ENCODE peak calls at places on chromosome 6, in six cellular contexts. F is GM12878, I is K562, K is HCT116, U is HepG2, X is H1. E is an unnamed sample.

GRCh38 chr6:82906951-82907350 is 158.7 kb downstream of the UBE3D start:
- DNase-seq in F (no peak), I (no peak), K (no peak), U (no peak), X (no peak), E (no peak)

GRCh38 chr6:161673026-161673425 is 399.2 kb upstream of the AGPAT4 start:
- DNase-seq in F (no peak), I (no peak), K (no peak), U (no peak), X (no peak), E (no peak)

GRCh38 chr6:45728674-45729073 is 287.0 kb downstream of the CLIC5 start:
- DNase-seq in F (no peak), I (no peak), K (no peak), U (no peak), X (no peak), E (no peak)

GRCh38 chr6:80182291-80182690 is 75.8 kb downstream of the BCKDHB start:
- DNase-seq in F (no peak), I (no peak), K (no peak), U (no peak), X (no peak), E (no peak)

GRCh38 chr6:11072080-11072479 is 21.6 kb upstream of the SMIM13 start:
- DNase-seq in F (no peak), I (no peak), K (no peak), U (no peak), X (no peak), E (no peak)

GRCh38 chr6:84027340-84028183 is 6.0 kb upstream of the MRAP2 start:
- DNase-seq in F (no peak), I (no peak), K (no peak), U (no peak), X (no peak), E (no peak)

GRCh38 chr6:24520929-24521546 is 26.3 kb downstream of the ALDH5A1 start:
- DNase-seq in F (no peak), I (peak), K (peak), U (peak), X (peak), E (peak)

GRCh38 chr6:23040899-23041298 is 471.5 kb downstream of the HDGFL1 start:
- DNase-seq in F (no peak), I (no peak), K (no peak), U (no peak), X (no peak), E (no peak)

GRCh38 chr6:90216081-90216977 is 80.3 kb downstream of the BACH2 start:
- DNase-seq in F (no peak), I (no peak), K (no peak), U (peak), X (no peak), E (no peak)

GRCh38 chr6:134394905-134395304 is 77.0 kb upstream of the SGK1 start:
- DNase-seq in F (no peak), I (no peak), K (no peak), U (no peak), X (no peak), E (no peak)

GRCh38 chr6:10759312-10759839 is 11.8 kb downstream of the TMEM14B start:
- DNase-seq in F (no peak), I (peak), K (peak), U (peak), X (no peak), E (peak)

GRCh38 chr6:4133941-4134838 is 1.2 kb downstream of the ECI2 start:
- DNase-seq in F (no peak), I (peak), K (no peak), U (peak), X (no peak), E (peak)

DNA sequence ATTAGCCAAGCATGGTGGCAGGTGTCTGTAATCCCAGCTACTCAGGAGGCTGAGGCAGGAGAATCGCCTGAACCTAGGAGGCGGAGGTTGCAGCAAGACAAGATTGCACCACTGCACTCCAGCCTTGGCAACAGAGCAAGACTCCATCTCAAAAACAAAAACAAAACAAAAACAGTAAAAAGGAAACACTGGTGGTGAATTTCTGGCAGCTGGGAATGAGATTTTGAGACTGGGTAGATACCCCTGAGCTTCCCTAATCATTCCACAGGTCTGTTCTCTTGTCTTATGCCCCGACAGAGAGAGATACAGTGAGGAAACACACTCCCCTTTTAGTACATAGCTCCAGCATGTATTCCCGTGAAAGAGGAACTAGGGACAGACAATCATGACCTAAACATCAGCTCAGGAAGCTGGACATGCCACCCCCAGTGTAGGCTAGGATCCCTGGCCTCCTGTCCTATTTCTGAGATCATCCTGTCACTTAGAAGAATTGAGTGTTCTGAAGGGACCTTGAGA is 9.6 kb downstream of the MAN1A1 start:
- DNase-seq in F (no peak), I (peak), K (no peak), U (no peak), X (no peak), E (no peak)
- TF ChIP-seq ZNF274 in F (no peak), I (no peak), K (no peak), U (no peak), X (no peak), E (no peak)

GRCh38 chr6:167465497-167465896 is 140.6 kb downstream of the TTLL2 start:
- DNase-seq in F (no peak), I (no peak), K (no peak), U (no peak), X (no peak), E (no peak)
- TF ChIP-seq ZNF274 in F (no peak), I (no peak), K (no peak), U (no peak), X (no peak), E (no peak)

GRCh38 chr6:170473801-170474200 is 79.3 kb downstream of the PSMB1 start:
- DNase-seq in F (no peak), I (no peak), K (no peak), U (no peak), X (no peak), E (no peak)

GRCh38 chr6:170470673-170471072 is 82.4 kb downstream of the PSMB1 start:
- DNase-seq in F (no peak), I (no peak), K (no peak), U (no peak), X (no peak), E (no peak)

GRCh38 chr6:170471458-170471857 is 81.6 kb downstream of the PSMB1 start:
- DNase-seq in F (no peak), I (no peak), K (no peak), U (no peak), X (no peak), E (no peak)

GRCh38 chr6:170475118-170475517 is 78.0 kb downstream of the PSMB1 start:
- DNase-seq in F (peak), I (no peak), K (no peak), U (no peak), X (no peak), E (no peak)

DNA sequence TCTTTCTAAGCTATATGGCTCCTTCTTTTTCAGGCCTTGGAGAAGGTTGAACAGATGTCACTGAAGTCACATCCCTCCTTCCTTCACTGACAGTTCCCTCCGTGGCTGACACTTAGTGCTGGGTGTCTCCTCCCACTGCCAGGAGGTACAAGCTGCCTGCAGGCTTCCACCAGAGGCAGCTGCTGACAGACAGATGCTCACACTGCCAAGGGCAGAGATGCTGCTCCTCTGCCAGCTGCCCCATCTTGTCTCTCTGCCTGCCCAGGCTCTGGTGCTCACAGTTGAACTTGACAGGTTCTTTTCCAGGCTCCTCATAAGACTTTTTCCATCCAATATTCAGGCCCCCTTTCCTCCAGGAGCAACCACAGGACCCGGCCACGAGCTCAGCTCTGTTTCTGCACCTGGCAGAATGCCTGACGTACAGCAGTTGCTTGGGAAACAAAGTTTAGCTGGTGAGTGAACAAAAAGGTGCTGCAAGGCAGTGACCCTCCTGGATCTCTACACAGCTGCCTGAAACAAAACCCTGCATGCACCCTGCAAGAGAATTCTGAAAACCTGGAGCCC is 79.8 kb downstream of the PSMB1 start:
- DNase-seq in F (no peak), I (no peak), K (no peak), U (no peak), X (no peak), E (no peak)
- TF ChIP-seq ZNF274 in F (no peak), I (no peak), K (no peak), U (no peak), X (no peak), E (no peak)

DNA sequence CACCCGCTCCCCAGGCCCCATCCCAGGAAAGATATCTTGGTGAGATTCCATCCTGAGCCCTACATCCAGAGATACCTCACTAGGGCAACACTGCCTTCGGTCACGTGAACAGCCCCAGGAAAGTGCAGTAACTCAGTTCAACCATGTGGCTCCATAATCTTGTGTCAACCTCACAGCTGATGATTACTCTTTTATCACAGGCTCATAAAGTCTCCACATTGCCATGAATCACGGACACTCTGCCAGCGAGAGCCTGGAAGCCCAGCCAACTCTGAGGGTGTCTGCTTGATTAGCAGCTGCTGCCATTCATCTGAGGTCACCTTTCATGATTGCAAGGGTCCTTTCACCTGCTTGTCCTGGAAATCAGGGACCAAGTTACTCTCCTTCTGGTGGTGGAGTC is 175.8 kb upstream of the LRFN2 start:
- DNase-seq in F (no peak), I (no peak), K (no peak), U (no peak), X (no peak), E (no peak)
- TF ChIP-seq ZNF274 in F (no peak), I (no peak), K (no peak), U (no peak), X (no peak), E (no peak)

GRCh38 chr6:111685058-111685457 is 79.4 kb upstream of the TRAF3IP2 start:
- DNase-seq in F (no peak), I (no peak), K (no peak), U (no peak), X (no peak), E (no peak)
- TF ChIP-seq ZNF274 in F (no peak), I (no peak), K (no peak), U (no peak), X (no peak), E (no peak)

GRCh38 chr6:49326337-49326736 is 136.7 kb downstream of the MMUT start:
- DNase-seq in F (no peak), I (no peak), K (no peak), U (no peak), X (no peak), E (no peak)
- TF ChIP-seq ZNF274 in F (no peak), I (no peak), K (no peak), U (no peak), X (no peak), E (no peak)

E was measured in NT2/D1.